ENCODE peak calls at places on chromosomes 3 and 15, in five cellular contexts. P is PC-3, E is NB4, X is spleen, C is bronchial epithelial cell. N is an unnamed sample.

GRCh38 chr15:79540551-79540950 is 108.4 kb downstream of the MINAR1 start:
- DNase-seq in P (peak), E (peak), X (no peak), C (no peak), N (no peak)

GRCh38 chr3:34305266-34305665 is 506.8 kb downstream of the PDCD6IP start:
- DNase-seq in P (no peak), E (no peak), X (no peak), C (peak), N (peak)

GRCh38 chr15:29518442-29518841 is 248.8 kb upstream of the NSMCE3 start:
- DNase-seq in P (no peak), E (no peak), X (no peak), C (no peak), N (no peak)

GRCh38 chr3:162041622-162042021 is 545.0 kb downstream of the OTOL1 start:
- DNase-seq in P (no peak), E (no peak), X (no peak), C (no peak), N (no peak)

GRCh38 chr3:182436547-182436946 is 356.8 kb upstream of the ATP11B start:
- DNase-seq in P (peak), E (no peak), X (no peak), C (peak), N (peak)

GRCh38 chr3:65793495-65794200 is 245.1 kb downstream of the MAGI1 start:
- DNase-seq in P (peak), E (no peak), X (no peak), C (peak), N (peak)

GRCh38 chr15:89018235-89018634 is 70.0 kb upstream of the ABHD2 start:
- DNase-seq in P (no peak), E (no peak), X (no peak), C (no peak), N (no peak)

GRCh38 chr3:153373571-153373970 is 211.5 kb downstream of the RAP2B start:
- DNase-seq in P (no peak), E (peak), X (no peak), C (peak), N (no peak)

GRCh38 chr3:148953094-148953493 is 38.2 kb upstream of the GYG1 start:
- DNase-seq in P (peak), E (no peak), X (no peak), C (no peak), N (no peak)

GRCh38 chr3:127673191-127674098 is 693 bp downstream of the ABTB1 start:
- DNase-seq in P (peak), E (no peak), X (peak), C (no peak), N (no peak)

GRCh38 chr15:40289140-40289775 is 6.4 kb upstream of the ANKRD63 start:
- DNase-seq in P (peak), E (no peak), X (no peak), C (no peak), N (peak)

GRCh38 chr3:127836004-127836882 is 13.9 kb upstream of the MGLL start:
- DNase-seq in P (no peak), E (no peak), X (no peak), C (no peak), N (no peak)

GRCh38 chr3:128188326-128188725 is 35.0 kb downstream of the EEFSEC start:
- DNase-seq in P (no peak), E (no peak), X (no peak), C (no peak), N (no peak)

GRCh38 chr3:148433665-148434064 is 264.0 kb upstream of the AGTR1 start:
- DNase-seq in P (no peak), E (no peak), X (no peak), C (no peak), N (no peak)

GRCh38 chr3:197083486-197083885 is 53.9 kb upstream of the MELTF start:
- DNase-seq in P (peak), E (peak), X (no peak), C (peak), N (peak)

GRCh38 chr3:124786491-124787241 is 56.4 kb downstream of the UMPS start:
- DNase-seq in P (peak), E (no peak), X (peak), C (peak), N (peak)

GRCh38 chr15:51759557-51760070 is 8.2 kb downstream of the TMOD2 start:
- DNase-seq in P (no peak), E (peak), X (no peak), C (peak), N (no peak)

GRCh38 chr15:58932791-58933310 is 628 bp downstream of the SLTM start:
- DNase-seq in P (peak), E (no peak), X (no peak), C (peak), N (peak)

GRCh38 chr3:114649331-114649730 is 355.5 kb downstream of the TIGIT start:
- DNase-seq in P (peak), E (peak), X (no peak), C (peak), N (peak)

GRCh38 chr3:138359549-138360271 is 11.3 kb downstream of the MRAS start:
- DNase-seq in P (no peak), E (no peak), X (no peak), C (no peak), N (no peak)

GRCh38 chr3:24683511-24684384 is 189.1 kb upstream of the THRB start:
- DNase-seq in P (peak), E (peak), X (no peak), C (peak), N (peak)

GRCh38 chr3:117528688-117529087 is 819.1 kb downstream of the TUSC7 start:
- DNase-seq in P (no peak), E (no peak), X (no peak), C (peak), N (no peak)

GRCh38 chr3:135803291-135803690 is 162.2 kb upstream of the PPP2R3A start:
- DNase-seq in P (no peak), E (no peak), X (no peak), C (no peak), N (peak)

GRCh38 chr3:66224220-66224619 is 3.4 kb downstream of the SLC25A26 start:
- DNase-seq in P (no peak), E (no peak), X (no peak), C (peak), N (no peak)

GRCh38 chr15:99230867-99231266 is 18.5 kb downstream of the TTC23 start:
- DNase-seq in P (peak), E (no peak), X (no peak), C (peak), N (no peak)

GRCh38 chr15:63362196-63362595 is 19.4 kb downstream of the CA12 start:
- DNase-seq in P (no peak), E (no peak), X (no peak), C (no peak), N (no peak)

GRCh38 chr3:31132132-31132769 is 237.8 kb upstream of the GADL1 start:
- DNase-seq in P (peak), E (peak), X (no peak), C (peak), N (peak)

GRCh38 chr3:14920536-14920935 is 26.8 kb upstream of the NR2C2 start:
- DNase-seq in P (no peak), E (no peak), X (peak), C (no peak), N (no peak)

GRCh38 chr3:72798552-72799195 is 49.6 kb downstream of the SHQ1 start:
- DNase-seq in P (no peak), E (no peak), X (no peak), C (no peak), N (no peak)

GRCh38 chr15:74809951-74810350 is 2.7 kb upstream of the LMAN1L start:
- DNase-seq in P (peak), E (no peak), X (no peak), C (peak), N (no peak)

GRCh38 chr3:138939563-138940241 is 7.2 kb downstream of the FOXL2 start:
- DNase-seq in P (no peak), E (peak), X (no peak), C (no peak), N (no peak)

GRCh38 chr3:71537211-71537611 is 46.3 kb downstream of the FOXP1 start:
- DNase-seq in P (peak), E (no peak), X (no peak), C (peak), N (peak)

GRCh38 chr3:13874891-13875290 is 5.0 kb downstream of the WNT7A start:
- DNase-seq in P (no peak), E (no peak), X (no peak), C (no peak), N (no peak)

GRCh38 chr15:70504305-70504951 is 258.9 kb downstream of the UACA start:
- DNase-seq in P (peak), E (peak), X (peak), C (peak), N (no peak)

GRCh38 chr3:60775956-60776355 is 475.3 kb downstream of the FHIT start:
- DNase-seq in P (no peak), E (no peak), X (no peak), C (peak), N (no peak)

GRCh38 chr3:42942693-42943092 is 36.4 kb upstream of the GASK1A start:
- DNase-seq in P (no peak), E (no peak), X (no peak), C (no peak), N (no peak)

GRCh38 chr15:63950911-63951481 is 95.3 kb downstream of the DAPK2 start:
- DNase-seq in P (peak), E (no peak), X (no peak), C (peak), N (peak)

DNA sequence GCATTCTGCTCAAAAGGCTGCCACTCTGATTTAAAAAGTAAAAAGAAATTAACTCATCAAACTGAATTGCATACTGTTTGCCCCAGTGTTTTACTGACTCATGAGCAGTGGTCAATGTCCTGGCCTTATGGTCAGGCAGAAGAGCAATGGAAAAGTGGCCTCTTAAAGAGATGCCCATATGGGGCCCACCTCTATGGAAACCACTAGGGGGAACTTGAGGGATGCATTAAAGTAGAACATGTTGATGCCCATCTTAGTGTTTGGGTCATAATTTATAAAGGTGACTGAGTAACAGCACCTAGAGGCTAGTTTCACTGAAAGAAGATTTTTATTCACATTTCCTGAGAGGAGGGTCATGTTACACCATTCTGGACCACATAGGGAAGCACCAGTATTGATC is 66.5 kb upstream of the RNU6-1 start:
- DNase-seq in P (peak), E (no peak), X (no peak), C (peak), N (no peak)
- TF ChIP-seq CTCF in P (peak), E (no peak), X (no peak), C (no peak), N (no peak)

GRCh38 chr3:95750097-95750496 is 1064.3 kb upstream of the EPHA6 start:
- DNase-seq in P (no peak), E (no peak), X (no peak), C (no peak), N (no peak)

DNA sequence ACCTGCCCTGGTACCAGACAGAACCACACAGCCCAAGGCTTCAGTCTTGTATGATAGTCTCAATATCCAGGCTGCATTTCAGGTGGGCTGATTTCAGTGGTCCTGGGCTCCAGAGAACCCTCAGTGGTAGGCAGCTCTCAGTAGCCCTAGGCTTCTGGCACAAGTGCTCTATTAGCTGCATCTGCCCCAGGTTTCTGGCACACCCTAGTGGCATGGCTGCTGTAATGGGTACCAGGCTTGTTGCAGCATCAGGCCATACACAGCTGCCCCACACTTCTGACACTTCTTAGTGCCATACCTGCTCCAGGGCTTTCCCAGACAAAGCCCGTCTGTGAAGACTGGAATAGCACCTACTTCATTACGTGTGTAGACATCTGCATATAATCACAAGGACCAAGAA is 1062.2 kb upstream of the EPHA6 start:
- DNase-seq in P (peak), E (no peak), X (no peak), C (no peak), N (no peak)
- TF ChIP-seq CTCF in P (peak), E (no peak), X (no peak), C (no peak), N (no peak)

DNA sequence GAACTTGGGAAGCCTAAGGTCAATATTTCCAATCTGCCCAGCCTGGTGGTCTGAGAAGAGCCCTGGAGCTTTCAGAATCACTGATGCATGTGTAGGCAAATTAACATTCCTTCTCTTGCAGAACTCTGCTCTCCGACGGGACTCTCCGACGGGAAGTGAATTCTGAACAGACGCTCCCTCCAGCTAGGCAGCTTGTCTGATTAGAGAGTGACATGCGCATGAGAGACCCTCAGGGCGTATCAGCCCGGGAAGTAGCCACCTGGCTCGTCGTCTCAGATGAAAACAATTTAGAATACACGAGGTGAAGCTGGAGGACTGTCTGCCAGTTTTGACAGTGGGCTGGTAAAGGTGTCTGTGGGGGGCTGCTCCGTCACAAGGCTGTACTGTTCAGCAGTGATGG is 103.1 kb downstream of the DGKG start:
- DNase-seq in P (no peak), E (no peak), X (no peak), C (no peak), N (no peak)
- TF ChIP-seq CTCF in P (no peak), E (no peak), X (no peak), C (no peak), N (no peak)

GRCh38 chr3:45509038-45509767 is 85.3 kb upstream of the LIMD1 start:
- DNase-seq in P (peak), E (peak), X (no peak), C (peak), N (peak)

GRCh38 chr3:45508659-45509037 is 85.9 kb upstream of the LIMD1 start:
- DNase-seq in P (no peak), E (no peak), X (no peak), C (no peak), N (no peak)

GRCh38 chr3:45506084-45506483 is 88.5 kb upstream of the LIMD1 start:
- DNase-seq in P (no peak), E (no peak), X (no peak), C (no peak), N (no peak)

GRCh38 chr3:45506751-45507391 is 87.7 kb upstream of the LIMD1 start:
- DNase-seq in P (no peak), E (no peak), X (no peak), C (no peak), N (no peak)

DNA sequence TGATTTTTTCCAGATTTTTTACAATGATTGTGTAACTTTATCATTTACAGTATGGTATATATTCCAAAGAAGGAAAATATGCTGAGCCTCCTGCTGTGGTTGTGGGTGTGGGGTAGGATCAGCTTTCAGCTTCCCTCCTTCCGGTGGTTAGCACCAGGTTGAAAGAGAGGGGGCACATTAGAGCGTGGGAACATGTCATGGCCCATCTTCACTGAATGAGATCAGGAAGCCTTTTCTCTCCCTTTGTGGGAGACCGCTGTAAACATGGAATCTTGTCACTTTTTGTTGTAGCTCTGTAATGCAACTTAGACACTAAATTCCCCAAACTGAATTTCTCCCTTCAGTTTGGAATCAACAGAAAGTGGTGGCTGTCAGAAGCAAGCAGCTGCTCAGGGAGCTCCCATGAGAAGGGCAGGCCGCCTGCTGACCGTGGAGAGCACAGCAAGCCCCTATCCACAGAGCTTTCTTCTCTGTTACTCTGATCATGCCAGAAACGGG is 86.7 kb upstream of the LIMD1 start:
- DNase-seq in P (no peak), E (no peak), X (no peak), C (peak), N (no peak)
- TF ChIP-seq CTCF in P (peak), E (no peak), X (no peak), C (peak), N (no peak)

GRCh38 chr3:171101982-171102610 is 75.6 kb upstream of the SLC2A2 start:
- DNase-seq in P (peak), E (peak), X (no peak), C (peak), N (peak)

GRCh38 chr3:171108066-171108465 is 81.5 kb upstream of the SLC2A2 start:
- DNase-seq in P (peak), E (no peak), X (no peak), C (peak), N (peak)

GRCh38 chr3:171099911-171100310 is 73.4 kb upstream of the SLC2A2 start:
- DNase-seq in P (no peak), E (no peak), X (no peak), C (no peak), N (no peak)

GRCh38 chr3:171103185-171103584 is 76.7 kb upstream of the SLC2A2 start:
- DNase-seq in P (no peak), E (no peak), X (no peak), C (no peak), N (no peak)
- TF ChIP-seq CTCF in P (no peak), E (no peak), X (no peak), C (no peak), N (no peak)

DNA sequence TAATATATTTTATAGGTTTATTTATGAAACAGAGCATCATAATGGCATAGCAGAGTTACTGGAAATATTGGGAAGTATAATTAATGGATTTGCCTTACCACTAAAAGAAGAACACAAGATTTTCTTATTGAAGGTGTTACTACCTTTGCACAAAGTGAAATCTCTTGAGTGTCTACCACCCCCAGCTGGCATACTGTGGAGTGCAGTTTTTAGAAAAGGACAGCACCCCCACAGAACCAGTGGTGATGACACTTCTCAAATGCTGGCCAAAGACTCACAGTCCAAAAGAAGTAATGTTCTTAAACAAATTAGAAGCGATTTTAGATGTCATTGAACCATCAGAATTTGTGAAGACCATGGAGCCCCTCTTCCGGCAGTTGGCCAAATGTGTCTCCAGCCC is 58.1 kb downstream of the DNAH1 start:
- DNase-seq in P (peak), E (peak), X (no peak), C (no peak), N (no peak)
- TF ChIP-seq CTCF in P (peak), E (peak), X (no peak), C (no peak), N (no peak)

DNA sequence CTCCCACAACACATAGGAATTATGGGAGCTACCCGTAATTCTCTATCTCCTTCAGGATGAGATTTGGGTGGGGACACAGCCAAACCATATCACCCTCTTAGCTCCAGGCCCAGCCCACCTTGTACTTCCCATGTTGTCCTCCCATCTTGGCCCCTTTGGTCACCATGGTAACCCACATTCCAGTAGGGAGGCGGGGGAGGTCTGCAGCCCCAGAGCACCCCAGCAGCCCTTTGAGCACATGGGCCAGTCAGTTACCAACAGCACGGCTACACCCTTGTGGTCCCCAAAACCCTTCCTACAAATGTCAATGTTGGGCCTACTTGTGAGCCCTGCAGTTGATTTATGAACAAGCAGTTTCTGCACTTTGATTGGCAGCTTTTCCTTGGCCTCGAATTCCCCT is 84.5 kb downstream of the LRRK1 start:
- DNase-seq in P (no peak), E (no peak), X (no peak), C (no peak), N (no peak)
- TF ChIP-seq CTCF in P (no peak), E (no peak), X (no peak), C (no peak), N (no peak)

GRCh38 chr15:91855684-91856553 is 2.4 kb downstream of the SLCO3A1 start:
- DNase-seq in P (peak), E (peak), X (no peak), C (peak), N (peak)
- TF ChIP-seq CTCF in P (peak), E (peak), X (no peak), C (peak), N (no peak)

DNA sequence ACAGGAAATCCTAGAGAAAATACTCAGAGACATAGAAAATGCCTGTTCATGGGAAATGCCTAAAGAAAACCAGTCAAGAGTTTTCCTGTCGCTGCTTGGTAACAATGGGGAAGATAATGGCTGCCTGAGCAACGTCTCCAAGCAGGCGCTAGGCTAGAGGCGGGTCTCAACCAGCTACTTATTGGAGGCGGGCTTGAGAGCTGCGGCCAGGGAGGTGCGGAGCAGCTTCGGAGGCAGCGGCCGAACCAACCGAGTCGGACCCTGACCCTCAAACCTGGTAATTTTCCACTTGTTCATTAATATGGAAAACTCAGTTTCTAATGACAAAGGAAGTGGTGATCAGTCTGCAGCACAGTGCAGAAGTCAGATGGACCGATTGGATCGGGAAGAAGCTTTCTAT is 173.1 kb downstream of the DTWD1 start:
- DNase-seq in P (no peak), E (no peak), X (no peak), C (no peak), N (no peak)
- TF ChIP-seq CTCF in P (no peak), E (no peak), X (no peak), C (no peak), N (no peak)